ENCODE peak calls at places on chromosome 1, in nine cellular contexts. O, J, V, D, L, M, H, T and U are unnamed samples.

GRCh38 chr1:39657923-39658485 is 13.9 kb downstream of the NT5C1A start:
- DNase-seq in H (peak; percentile 56), L (no peak), D (peak; percentile 80), O (peak; percentile 65), J (peak; percentile 80), M (no peak), V (peak; percentile 24), T (peak; percentile 49), U (peak; percentile 18)

GRCh38 chr1:65467536-65467935 is 47.1 kb downstream of the LEPR start:
- DNase-seq in J (peak; percentile 73), T (peak; percentile 26), O (no peak), V (peak; percentile 16), M (no peak), D (no peak), H (peak; percentile 14), L (no peak), U (no peak)

GRCh38 chr1:55129194-55129728 is 85.9 kb downstream of the USP24 start:
- DNase-seq in L (no peak), J (peak; percentile 34), V (peak; percentile 90), H (peak; percentile 87), O (no peak), D (no peak), M (no peak), T (peak; percentile 93), U (no peak)

GRCh38 chr1:179586107-179586823 is 5.4 kb upstream of the TDRD5 start:
- DNase-seq in H (peak; percentile 50), M (peak; percentile 8), D (no peak), J (peak; percentile 82), L (no peak), V (peak; percentile 22), T (peak; percentile 42), O (no peak), U (no peak)

GRCh38 chr1:62720946-62721554 is 32.9 kb upstream of the DOCK7 start:
- DNase-seq in D (no peak), H (peak; percentile 26), O (no peak), J (no peak), M (no peak), V (peak; percentile 71), T (peak; percentile 76), L (no peak), U (no peak)

GRCh38 chr1:187956975-187957374 is 1128.2 kb downstream of the PLA2G4A start:
- DNase-seq in H (no peak), T (no peak), J (no peak), M (no peak), V (no peak), O (no peak), L (no peak), D (no peak), U (no peak)

GRCh38 chr1:3464649-3465025 is 10.2 kb downstream of the ARHGEF16 start:
- DNase-seq in M (no peak), T (no peak), O (no peak), L (no peak), D (no peak), J (peak; percentile 6), H (no peak), V (no peak), U (no peak)

GRCh38 chr1:39816431-39817090 is 27.9 kb upstream of the BMP8B start:
- DNase-seq in M (peak; percentile 79), J (peak; percentile 70), O (no peak), H (peak; percentile 64), T (peak; percentile 72), D (peak; percentile 77), L (peak; percentile 69), V (peak; percentile 69), U (no peak)

GRCh38 chr1:203860396-203860951 is 925 bp upstream of the SNRPE start:
- DNase-seq in H (peak; percentile 50), O (peak; percentile 56), J (peak; percentile 52), V (peak; percentile 60), L (no peak), M (peak; percentile 21), D (no peak), T (peak; percentile 72), U (no peak)

GRCh38 chr1:183787704-183788103 is 17.2 kb upstream of the RGL1 start:
- DNase-seq in J (no peak), H (no peak), V (no peak), O (no peak), D (no peak), M (no peak), T (no peak), L (no peak), U (no peak)

GRCh38 chr1:230550428-230550827 is 91.9 kb upstream of the COG2 start:
- DNase-seq in L (no peak), D (no peak), V (peak; percentile 20), M (no peak), O (no peak), J (no peak), T (peak; percentile 24), H (no peak), U (no peak)

DNA sequence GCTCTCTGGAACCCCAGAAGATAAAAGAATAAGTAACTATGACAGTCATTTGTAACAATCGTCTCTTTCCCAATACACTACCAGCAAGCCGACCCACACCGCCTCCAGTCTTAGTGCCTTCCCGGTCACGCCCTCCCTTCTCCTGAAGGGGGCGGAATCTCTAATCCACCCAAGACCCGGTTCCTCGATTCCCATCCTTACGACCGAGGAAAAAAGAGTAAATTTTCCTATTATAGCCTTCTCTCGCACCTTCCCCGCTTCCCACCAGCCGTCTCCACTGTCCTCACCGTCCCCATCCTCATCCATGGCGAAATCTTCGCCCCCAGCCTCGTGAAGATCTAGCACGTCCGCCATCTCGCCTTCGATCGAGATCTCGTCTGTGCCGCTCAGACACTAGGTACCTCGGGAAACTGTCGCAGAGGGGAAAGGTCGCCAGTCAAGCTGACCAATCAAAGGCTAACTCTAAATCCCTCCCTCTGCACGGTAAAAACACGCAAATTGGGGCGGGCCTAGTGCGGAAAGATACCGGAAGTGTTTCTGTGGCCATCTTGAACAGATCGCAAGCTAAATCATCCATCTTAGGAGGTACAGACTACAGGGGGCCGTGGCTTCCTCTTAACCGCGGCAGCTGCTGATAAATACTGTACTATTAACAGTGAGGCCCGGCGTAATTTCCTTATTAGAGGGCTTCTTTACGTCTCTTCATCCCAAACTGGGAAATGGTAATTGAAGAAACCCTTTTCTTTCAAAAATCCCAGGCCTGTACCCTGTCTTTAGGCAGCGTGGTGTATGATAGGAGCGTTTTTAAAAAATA is at the start of gene RBM8A:
- DNase-seq in D (peak; percentile 99), H (peak; percentile 99), M (peak; percentile 98), V (peak; percentile 97), L (peak; percentile 69), T (peak; percentile 98), J (peak; percentile 95), O (peak; percentile 93), U (peak; percentile 96)
- TF ChIP-seq CTCF in D (peak; percentile 88), H (peak; percentile 71), M (peak; percentile 66), V (peak; percentile 52), L (peak; percentile 81), T (peak; percentile 71), J (peak; percentile 46), O (peak; percentile 67), U (peak; percentile 70)

GRCh38 chr1:247266053-247266452 is 10.2 kb downstream of the VN1R5 start:
- DNase-seq in H (no peak), O (no peak), V (no peak), T (peak; percentile 13), J (no peak), D (no peak), M (no peak), L (no peak), U (no peak)

GRCh38 chr1:247273013-247273412 is 17.1 kb downstream of the VN1R5 start:
- DNase-seq in O (no peak), M (no peak), V (no peak), L (no peak), T (no peak), H (no peak), D (no peak), J (no peak), U (no peak)

GRCh38 chr1:247270003-247270402 is 14.1 kb downstream of the VN1R5 start:
- DNase-seq in L (no peak), D (no peak), J (no peak), M (no peak), V (no peak), O (no peak), H (no peak), T (no peak), U (no peak)

GRCh38 chr1:247269075-247269580 is 13.3 kb downstream of the VN1R5 start:
- DNase-seq in V (no peak), M (no peak), O (no peak), T (no peak), H (no peak), D (no peak), J (no peak), L (no peak), U (no peak)

GRCh38 chr1:247268390-247269045 is 12.6 kb downstream of the VN1R5 start:
- DNase-seq in M (no peak), L (no peak), V (no peak), D (no peak), H (no peak), T (peak; percentile 7), O (no peak), J (no peak), U (no peak)
- TF ChIP-seq CTCF in M (no peak), L (no peak), V (no peak), D (no peak), H (no peak), T (no peak), O (no peak), J (no peak), U (no peak)

DNA sequence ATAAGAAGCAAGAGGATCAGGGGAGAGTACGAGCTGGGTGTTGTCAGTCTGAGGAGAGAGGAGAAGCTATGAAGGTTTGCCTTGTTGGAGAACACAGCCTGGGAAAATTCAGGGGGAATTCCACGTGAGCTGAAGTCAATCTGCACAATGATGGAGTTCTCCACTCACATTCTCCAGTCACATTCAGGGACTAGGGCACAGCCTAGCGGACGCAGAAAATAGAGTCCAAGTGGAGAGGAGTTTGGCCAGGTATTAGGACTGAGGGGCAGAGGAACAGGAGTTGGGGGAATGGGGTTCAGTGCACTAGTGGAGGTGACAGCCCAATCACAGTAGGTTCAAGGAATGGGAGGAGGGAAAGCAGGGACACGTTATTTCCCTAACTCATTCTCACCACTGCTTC is 124.0 kb downstream of the KCNH1 start:
- DNase-seq in H (no peak), J (no peak), L (no peak), O (no peak), T (no peak), V (no peak), D (no peak), M (no peak), U (no peak)
- TF ChIP-seq CTCF in H (no peak), J (no peak), L (no peak), O (no peak), T (no peak), V (no peak), D (no peak), M (no peak), U (no peak)

GRCh38 chr1:242454262-242455051 is 70.0 kb downstream of the PLD5 start:
- DNase-seq in T (peak; percentile 23), L (peak; percentile 17), V (peak; percentile 27), J (no peak), H (peak; percentile 43), O (no peak), D (peak; percentile 9), M (peak; percentile 5), U (no peak)
- TF ChIP-seq CTCF in T (peak; percentile 74), L (peak; percentile 55), V (peak; percentile 79), J (peak; percentile 55), H (peak; percentile 76), O (peak; percentile 34), D (peak; percentile 85), M (peak; percentile 62), U (peak; percentile 70)

GRCh38 chr1:154752273-154753030 is 117.6 kb downstream of the KCNN3 start:
- DNase-seq in J (no peak), D (peak; percentile 11), H (no peak), M (no peak), V (no peak), L (no peak), T (no peak), O (no peak), U (no peak)
- TF ChIP-seq CTCF in J (no peak), D (peak; percentile 53), H (no peak), M (no peak), V (no peak), L (peak; percentile 13), T (no peak), O (no peak), U (no peak)

GRCh38 chr1:68162761-68163160 is 69.6 kb downstream of the WLS start:
- DNase-seq in H (no peak), D (no peak), T (no peak), V (no peak), O (no peak), M (no peak), J (no peak), L (no peak), U (no peak)
- TF ChIP-seq CTCF in H (peak; percentile 15), D (peak; percentile 43), T (peak; percentile 26), V (no peak), O (no peak), M (no peak), J (no peak), L (no peak), U (no peak)